ENCODE peak calls at places on chromosome 9, in five cellular contexts. K is PC-3, X is MM.1S, M is GM23248, J is GM23338. E is an unnamed sample. For H3K27me3, the result is how much of the 10 kb centered on the place peaks cover.

GRCh38 chr9:111917201-111917600 is 20.6 kb downstream of the UGCG start:
- DNase-seq in K (no peak), X (no peak), M (no peak), J (no peak), E (no peak)

GRCh38 chr9:36798350-36799065 is 225.8 kb downstream of the MELK start:
- DNase-seq in K (peak), X (no peak), M (no peak), J (peak), E (no peak)

GRCh38 chr9:93071464-93071863 is 13.0 kb downstream of the SUSD3 start:
- DNase-seq in K (peak), X (no peak), M (peak), J (peak), E (no peak)

GRCh38 chr9:113511856-113512761 is 48.6 kb downstream of the RGS3 start:
- DNase-seq in K (no peak), X (no peak), M (peak), J (no peak), E (no peak)

GRCh38 chr9:113155911-113156559 is 5.2 kb downstream of the SLC31A2 start:
- DNase-seq in K (no peak), X (no peak), M (no peak), J (no peak), E (no peak)

GRCh38 chr9:33211695-33212393 is 28.1 kb upstream of the SPINK4 start:
- DNase-seq in K (peak), X (no peak), M (no peak), J (peak), E (peak)

GRCh38 chr9:134814598-134815215 is 65.9 kb upstream of the FCN2 start:
- DNase-seq in K (peak), X (no peak), M (peak), J (no peak), E (peak)

GRCh38 chr9:109913461-109913810 is 133.4 kb downstream of the PALM2AKAP2 start:
- DNase-seq in K (no peak), X (no peak), M (peak), J (no peak), E (no peak)

GRCh38 chr9:91781906-91782305 is 168.1 kb downstream of the ROR2 start:
- DNase-seq in K (no peak), X (no peak), M (no peak), J (no peak), E (no peak)

GRCh38 chr9:91077624-91078023 is 276.0 kb downstream of the SYK start:
- DNase-seq in K (no peak), X (no peak), M (no peak), J (no peak), E (no peak)

GRCh38 chr9:124800306-124801259 is 23.6 kb downstream of the OLFML2A start:
- DNase-seq in K (no peak), X (no peak), M (peak), J (no peak), E (no peak)

GRCh38 chr9:19553441-19553840 is 144.6 kb downstream of the ACER2 start:
- DNase-seq in K (no peak), X (no peak), M (no peak), J (no peak), E (no peak)

GRCh38 chr9:19552693-19553092 is 143.9 kb downstream of the ACER2 start:
- DNase-seq in K (no peak), X (no peak), M (no peak), J (no peak), E (no peak)

GRCh38 chr9:19550009-19550408 is 141.2 kb downstream of the ACER2 start:
- DNase-seq in K (no peak), X (peak), M (no peak), J (no peak), E (no peak)

GRCh38 chr9:19552282-19552681 is 143.5 kb downstream of the ACER2 start:
- DNase-seq in K (no peak), X (no peak), M (no peak), J (no peak), E (no peak)

GRCh38 chr9:19551124-19551929 is 142.5 kb downstream of the ACER2 start:
- DNase-seq in K (no peak), X (peak), M (no peak), J (peak), E (no peak)
- H3K4me2 ChIP-seq in K (peak), X (peak), M (no peak), J (no peak), E (no peak)

DNA sequence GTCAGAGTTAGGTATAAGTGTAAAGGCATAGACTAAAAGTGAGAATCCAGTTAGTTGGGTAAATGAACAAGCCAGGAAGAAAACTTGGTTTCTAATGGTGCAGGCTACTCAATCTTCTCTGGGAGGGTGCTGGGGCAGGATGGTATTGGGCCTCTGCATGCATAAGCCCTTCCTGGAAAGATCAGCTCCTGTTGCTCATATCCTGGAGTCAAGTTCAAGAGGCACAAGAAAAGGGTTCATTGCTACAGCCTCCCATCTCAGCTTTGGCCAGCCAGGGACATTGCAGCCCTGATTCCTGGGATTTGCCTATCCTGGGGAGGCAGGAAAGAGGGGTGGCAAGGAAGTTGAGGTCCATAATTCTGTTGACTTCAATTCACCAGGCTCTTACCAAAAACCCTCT is 40.7 kb upstream of the ATP6V1G1 start:
- DNase-seq in K (no peak), X (no peak), M (peak), J (no peak), E (no peak)
- H3K27me3 ChIP-seq in K (under half), X (under half), M (under half), J (under half), E (under half)

GRCh38 chr9:97237311-97237786 is 70.1 kb upstream of the CCDC180 start:
- DNase-seq in K (no peak), X (no peak), M (no peak), J (peak), E (peak)
- H3K4me3 ChIP-seq in K (no peak), X (peak), M (peak), J (peak), E (peak)

DNA sequence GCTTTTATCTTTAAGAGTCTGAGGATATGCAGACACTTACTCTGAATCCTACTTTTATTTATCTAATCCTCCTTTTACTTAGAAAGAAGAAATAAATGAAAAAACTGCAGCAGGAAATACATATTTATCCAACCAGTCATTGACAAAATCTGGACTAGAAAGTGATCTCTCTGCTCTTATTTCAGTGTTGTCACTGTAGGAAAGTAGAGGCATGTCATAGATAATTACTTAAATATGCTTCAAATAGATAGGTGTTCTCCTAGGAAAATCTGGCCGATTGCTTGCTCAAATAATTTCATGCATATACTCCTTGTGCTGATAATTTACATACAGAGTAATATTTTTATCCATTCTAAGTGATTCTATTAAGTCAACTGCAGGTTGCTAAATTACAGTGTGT is 2001.9 kb upstream of the C9orf72 start:
- DNase-seq in K (no peak), X (no peak), M (no peak), J (no peak), E (no peak)
- H3K4me2 ChIP-seq in K (no peak), X (no peak), M (no peak), J (no peak), E (no peak)

GRCh38 chr9:7273575-7273974 is 515.8 kb downstream of the KDM4C start:
- DNase-seq in K (peak), X (no peak), M (peak), J (peak), E (peak)
- H3K27me3 ChIP-seq in K (under half), X (under half), M (under half), J (under half), E (under half)

DNA sequence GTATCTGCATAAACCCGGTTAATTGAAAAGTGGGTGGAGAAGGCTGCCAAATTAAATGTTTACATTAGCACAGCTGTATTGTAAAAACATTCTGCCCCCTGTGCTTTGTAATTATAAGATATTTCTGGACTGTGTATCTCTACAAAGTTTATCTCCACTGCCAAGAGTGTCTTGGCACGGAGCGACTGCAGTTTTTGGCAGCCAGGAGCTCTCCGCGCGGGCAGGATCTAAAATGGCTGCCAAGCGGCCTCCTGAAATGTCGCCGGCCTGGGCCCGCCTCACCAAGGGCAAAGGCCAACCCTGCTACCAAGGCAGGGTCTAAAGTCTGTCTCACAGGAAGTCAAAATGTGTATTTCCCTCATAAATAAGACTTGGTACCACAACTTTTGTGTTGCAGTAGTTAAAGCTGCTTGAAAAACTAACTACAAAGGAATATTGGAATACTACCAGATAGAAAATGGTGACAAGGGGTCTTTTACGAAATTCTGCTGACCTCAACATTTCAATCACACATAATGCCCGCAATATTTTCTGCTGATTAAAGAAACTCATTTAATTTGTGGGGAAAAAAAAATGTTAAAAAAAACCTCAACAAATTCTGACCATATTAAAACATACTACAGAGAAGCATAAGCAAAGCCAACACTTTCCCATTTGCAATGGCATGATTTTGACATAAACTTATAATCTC is 110.4 kb downstream of the NFIB start:
- DNase-seq in K (no peak), X (no peak), M (peak), J (no peak), E (peak)
- H3K4me3 ChIP-seq in K (no peak), X (no peak), M (no peak), J (no peak), E (no peak)

DNA sequence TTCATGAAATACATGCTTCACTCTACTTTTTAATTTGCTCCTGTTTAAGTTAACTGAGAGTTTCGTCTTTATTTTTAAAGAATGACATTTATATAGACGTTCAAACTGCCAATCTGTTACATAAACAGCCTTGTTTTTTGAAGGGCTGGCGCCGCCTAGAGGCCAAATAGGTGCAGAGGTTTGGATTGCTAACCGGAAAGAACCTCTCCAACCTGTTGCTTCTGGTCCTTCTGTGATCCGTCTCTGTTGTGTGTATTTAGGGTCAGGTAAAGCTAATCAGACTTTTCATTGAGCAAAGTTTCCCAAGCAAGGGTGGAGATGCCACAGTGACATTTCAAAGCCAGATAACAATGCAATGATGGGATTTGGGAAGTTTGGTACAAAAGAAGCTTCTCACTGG is 39.5 kb upstream of the GLIS3 start:
- DNase-seq in K (peak), X (peak), M (peak), J (peak), E (peak)
- H3K4me2 ChIP-seq in K (peak), X (peak), M (peak), J (no peak), E (no peak)

GRCh38 chr9:83220737-83221136 is 157.8 kb upstream of the RASEF start:
- DNase-seq in K (peak), X (no peak), M (peak), J (no peak), E (peak)

GRCh38 chr9:83219924-83220438 is 157.0 kb upstream of the RASEF start:
- DNase-seq in K (no peak), X (no peak), M (no peak), J (peak), E (peak)

GRCh38 chr9:83219154-83219923 is 156.4 kb upstream of the RASEF start:
- DNase-seq in K (peak), X (peak), M (peak), J (peak), E (peak)

GRCh38 chr9:83218411-83219090 is 155.6 kb upstream of the RASEF start:
- DNase-seq in K (no peak), X (no peak), M (no peak), J (no peak), E (no peak)
- H3K27me3 ChIP-seq in K (under half), X (under half), M (under half), J (under half), E (under half)

GRCh38 chr9:136785956-136786355 is 5.2 kb upstream of the TMEM141 start:
- DNase-seq in K (no peak), X (no peak), M (no peak), J (no peak), E (no peak)

GRCh38 chr9:136784997-136785361 is 6.2 kb upstream of the TMEM141 start:
- DNase-seq in K (no peak), X (peak), M (no peak), J (no peak), E (peak)

GRCh38 chr9:136786451-136786850 is 4.7 kb upstream of the TMEM141 start:
- DNase-seq in K (no peak), X (no peak), M (no peak), J (no peak), E (no peak)

GRCh38 chr9:136789523-136789937 is 1.6 kb upstream of the TMEM141 start:
- DNase-seq in K (no peak), X (no peak), M (no peak), J (no peak), E (no peak)

DNA sequence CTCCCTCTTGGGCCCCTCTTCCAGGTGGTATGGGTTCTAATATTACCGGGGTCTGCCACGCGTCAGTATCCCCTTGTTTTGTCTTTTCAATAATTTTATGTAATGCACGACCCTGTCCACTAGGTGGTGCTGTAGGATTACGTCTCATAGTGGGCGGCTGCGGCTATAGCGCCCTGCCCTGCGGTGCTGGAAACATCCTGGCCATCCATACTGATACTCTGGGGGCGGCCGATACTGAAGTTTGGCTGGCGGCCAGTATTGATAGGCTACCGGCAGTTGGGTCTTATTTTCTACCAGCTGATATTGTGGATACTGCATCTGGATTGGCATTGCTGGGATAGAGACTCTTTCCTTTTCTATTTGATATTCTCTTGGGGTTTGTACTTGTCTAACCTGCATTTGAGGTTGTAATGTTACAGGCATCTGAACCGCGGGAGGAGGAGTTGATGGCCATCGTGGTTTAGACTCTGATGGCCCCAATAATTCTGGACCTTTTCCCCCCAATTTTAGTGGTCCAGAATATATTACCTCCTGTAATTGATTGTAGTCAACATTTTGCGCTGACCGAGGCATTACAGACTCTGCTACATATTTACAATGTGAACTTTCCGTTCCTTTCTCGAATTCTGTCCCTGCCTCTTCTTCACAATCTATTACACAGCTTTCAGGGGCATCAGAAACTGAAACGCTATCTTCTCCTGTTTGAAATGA is 3.3 kb upstream of the TMEM141 start:
- DNase-seq in K (peak), X (peak), M (peak), J (peak), E (peak)
- H3K4me3 ChIP-seq in K (peak), X (peak), M (no peak), J (no peak), E (peak)

E was measured in hepatocyte.